ENCODE peak calls at places on chromosomes 12 and 14, in six cellular contexts. One of them, this sample, is unnamed.

GRCh38 chr12:131642771-131643170 is 68.1 kb upstream of the SFSWAP start:
- DNase-seq in bronchial epithelial cell: no peak
- DNase-seq in ovary: no peak
- DNase-seq in upper lobe of right lung: no peak
- DNase-seq in Panc1: no peak
- DNase-seq in trophoblast cell: no peak
- DNase-seq in this sample: no peak

GRCh38 chr14:37623552-37623951 is 28.1 kb downstream of the TTC6 start:
- DNase-seq in ovary: no peak
- DNase-seq in bronchial epithelial cell: peak
- DNase-seq in Panc1: no peak
- DNase-seq in upper lobe of right lung: no peak
- DNase-seq in trophoblast cell: no peak
- DNase-seq in this sample: no peak

GRCh38 chr14:59293934-59294661 is 105.6 kb downstream of the DAAM1 start:
- DNase-seq in trophoblast cell: no peak
- DNase-seq in upper lobe of right lung: no peak
- DNase-seq in ovary: no peak
- DNase-seq in bronchial epithelial cell: no peak
- DNase-seq in Panc1: no peak
- DNase-seq in this sample: no peak

GRCh38 chr14:32330356-32331226 is 1.5 kb downstream of the AKAP6 start:
- DNase-seq in bronchial epithelial cell: no peak
- DNase-seq in Panc1: no peak
- DNase-seq in ovary: no peak
- DNase-seq in trophoblast cell: no peak
- DNase-seq in upper lobe of right lung: no peak
- DNase-seq in this sample: peak

GRCh38 chr12:59113831-59114273 is 193.5 kb upstream of the LRIG3 start:
- DNase-seq in trophoblast cell: peak
- DNase-seq in ovary: peak
- DNase-seq in Panc1: peak
- DNase-seq in bronchial epithelial cell: peak
- DNase-seq in upper lobe of right lung: peak
- DNase-seq in this sample: peak

GRCh38 chr12:65882504-65882903 is 58.2 kb downstream of the HMGA2 start:
- DNase-seq in Panc1: no peak
- DNase-seq in bronchial epithelial cell: no peak
- DNase-seq in trophoblast cell: no peak
- DNase-seq in upper lobe of right lung: no peak
- DNase-seq in ovary: peak
- DNase-seq in this sample: no peak

GRCh38 chr14:38158468-38158867 is 49.2 kb upstream of the SSTR1 start:
- DNase-seq in ovary: no peak
- DNase-seq in upper lobe of right lung: no peak
- DNase-seq in trophoblast cell: no peak
- DNase-seq in bronchial epithelial cell: no peak
- DNase-seq in Panc1: no peak
- DNase-seq in this sample: no peak

GRCh38 chr14:80426686-80427085 is 215.4 kb upstream of the DIO2 start:
- DNase-seq in bronchial epithelial cell: peak
- DNase-seq in trophoblast cell: peak
- DNase-seq in Panc1: no peak
- DNase-seq in upper lobe of right lung: no peak
- DNase-seq in ovary: no peak
- DNase-seq in this sample: no peak

GRCh38 chr12:21276826-21277225 is 57.9 kb downstream of the SLCO1A2 start:
- DNase-seq in upper lobe of right lung: no peak
- DNase-seq in trophoblast cell: no peak
- DNase-seq in bronchial epithelial cell: no peak
- DNase-seq in Panc1: no peak
- DNase-seq in ovary: no peak
- DNase-seq in this sample: no peak

DNA sequence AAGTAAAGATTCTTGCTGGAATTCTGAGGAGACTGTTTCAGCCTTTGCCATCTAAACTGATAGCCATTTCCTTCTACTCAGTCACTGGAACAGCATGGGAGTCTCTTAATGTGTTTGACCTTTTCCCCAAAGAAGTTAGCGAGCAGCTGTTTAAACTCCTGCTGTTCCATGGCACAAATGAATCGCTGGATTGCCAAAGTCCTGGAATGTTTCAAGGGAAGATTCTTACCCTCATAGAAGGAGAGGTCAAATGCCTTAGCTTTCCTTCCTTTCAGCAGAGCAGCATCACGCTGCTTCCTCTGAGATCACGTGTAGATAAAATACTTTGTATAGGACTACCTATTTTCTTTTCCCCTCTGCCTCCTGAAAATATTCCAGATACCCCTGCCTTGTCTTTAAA is 10.5 kb upstream of the NR2C1 start:
- DNase-seq in trophoblast cell: peak
- DNase-seq in ovary: peak
- DNase-seq in Panc1: no peak
- DNase-seq in upper lobe of right lung: no peak
- DNase-seq in bronchial epithelial cell: no peak
- DNase-seq in this sample: peak
- H3K4me3 ChIP-seq in trophoblast cell: no peak
- H3K4me3 ChIP-seq in ovary: no peak
- H3K4me3 ChIP-seq in Panc1: no peak
- H3K4me3 ChIP-seq in upper lobe of right lung: no peak
- H3K4me3 ChIP-seq in bronchial epithelial cell: no peak
- H3K4me3 ChIP-seq in this sample: no peak

GRCh38 chr12:67811437-67812361 is 163.2 kb downstream of the DYRK2 start:
- DNase-seq in Panc1: no peak
- DNase-seq in bronchial epithelial cell: peak
- DNase-seq in trophoblast cell: no peak
- DNase-seq in ovary: no peak
- DNase-seq in upper lobe of right lung: no peak
- DNase-seq in this sample: no peak
- H3K4me3 ChIP-seq in Panc1: no peak
- H3K4me3 ChIP-seq in bronchial epithelial cell: no peak
- H3K4me3 ChIP-seq in trophoblast cell: no peak
- H3K4me3 ChIP-seq in ovary: no peak
- H3K4me3 ChIP-seq in upper lobe of right lung: no peak
- H3K4me3 ChIP-seq in this sample: no peak

GRCh38 chr12:45973526-45973925 is 16.8 kb downstream of the SCAF11 start:
- DNase-seq in trophoblast cell: no peak
- DNase-seq in ovary: no peak
- DNase-seq in upper lobe of right lung: no peak
- DNase-seq in bronchial epithelial cell: no peak
- DNase-seq in Panc1: no peak
- DNase-seq in this sample: no peak
- H3K4me3 ChIP-seq in trophoblast cell: no peak
- H3K4me3 ChIP-seq in ovary: no peak
- H3K4me3 ChIP-seq in upper lobe of right lung: no peak
- H3K4me3 ChIP-seq in bronchial epithelial cell: no peak
- H3K4me3 ChIP-seq in Panc1: no peak
- H3K4me3 ChIP-seq in this sample: no peak

DNA sequence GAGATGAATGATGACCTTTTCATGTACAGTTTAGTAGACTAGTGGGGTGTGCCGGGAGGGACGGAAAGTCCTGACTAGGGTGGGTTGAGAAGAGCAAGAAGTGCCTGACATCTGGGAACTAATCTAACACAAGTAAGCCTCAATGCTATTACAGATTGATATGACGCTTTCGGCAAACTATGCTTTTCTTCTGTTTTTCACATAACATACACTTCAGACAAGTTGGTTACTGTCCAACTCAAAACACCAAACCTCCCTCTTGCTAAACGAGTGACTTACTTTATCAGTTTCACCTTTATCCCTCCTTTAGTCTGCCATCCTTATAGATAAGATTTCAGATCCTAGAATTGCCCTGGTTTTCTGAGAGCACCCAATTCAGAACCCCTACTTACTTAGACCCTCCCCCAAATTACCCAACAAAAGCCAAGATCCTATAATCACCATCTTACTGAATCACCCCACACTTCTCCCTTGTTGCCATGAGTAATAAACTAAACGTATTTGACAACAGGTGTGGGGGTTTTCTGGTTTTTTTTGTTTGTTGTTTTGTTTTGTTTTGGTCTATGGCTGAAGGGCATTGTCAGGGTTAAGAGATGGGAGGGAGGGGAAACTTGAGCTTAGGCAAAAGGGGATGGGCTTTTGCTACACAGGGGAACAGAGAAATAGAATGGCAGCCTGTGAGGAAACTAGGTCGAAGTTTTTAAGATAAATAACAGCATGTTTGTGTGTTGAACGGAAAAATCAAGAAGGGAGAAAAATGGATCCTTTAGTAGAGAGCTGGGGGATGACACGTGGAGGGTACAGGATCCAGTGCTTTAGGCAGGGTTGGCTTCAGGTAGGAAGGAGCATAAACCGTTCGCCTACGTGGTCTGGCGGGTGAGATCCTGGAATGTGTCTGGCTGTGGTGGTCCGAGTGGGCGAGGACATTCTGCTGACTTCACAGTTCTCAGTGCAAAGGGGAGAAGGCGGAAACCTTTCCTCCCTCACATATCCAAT is 6.1 kb upstream of the PSMA3 start:
- DNase-seq in bronchial epithelial cell: peak
- DNase-seq in ovary: peak
- DNase-seq in Panc1: no peak
- DNase-seq in trophoblast cell: peak
- DNase-seq in upper lobe of right lung: no peak
- DNase-seq in this sample: peak
- H3K4me3 ChIP-seq in bronchial epithelial cell: peak
- H3K4me3 ChIP-seq in ovary: peak
- H3K4me3 ChIP-seq in Panc1: peak
- H3K4me3 ChIP-seq in trophoblast cell: peak
- H3K4me3 ChIP-seq in upper lobe of right lung: peak
- H3K4me3 ChIP-seq in this sample: peak

DNA sequence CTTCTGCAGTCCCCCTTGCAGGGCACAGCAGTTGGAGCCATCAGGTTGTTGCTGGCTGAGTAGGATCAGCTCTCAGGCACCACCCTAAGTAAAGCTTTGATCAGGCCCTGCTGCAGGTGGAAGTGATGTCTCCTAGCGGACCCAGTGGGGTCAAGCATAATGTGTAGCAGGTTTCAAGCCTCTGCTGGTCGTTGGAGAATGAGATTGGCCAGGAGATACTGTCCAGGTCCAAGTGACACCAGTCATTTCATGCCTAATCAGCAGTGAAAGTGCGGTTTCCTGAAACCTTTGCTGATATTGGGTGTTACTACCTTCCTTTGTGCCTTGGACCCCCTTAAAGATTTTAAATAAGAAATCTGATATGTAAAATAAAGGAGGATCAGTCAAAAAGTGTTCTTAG is 72.6 kb downstream of the SUSD6 start:
- DNase-seq in ovary: no peak
- DNase-seq in trophoblast cell: no peak
- DNase-seq in upper lobe of right lung: no peak
- DNase-seq in Panc1: no peak
- DNase-seq in bronchial epithelial cell: no peak
- DNase-seq in this sample: no peak
- H3K4me3 ChIP-seq in ovary: no peak
- H3K4me3 ChIP-seq in trophoblast cell: no peak
- H3K4me3 ChIP-seq in upper lobe of right lung: no peak
- H3K4me3 ChIP-seq in Panc1: no peak
- H3K4me3 ChIP-seq in bronchial epithelial cell: no peak
- H3K4me3 ChIP-seq in this sample: no peak

GRCh38 chr14:50039734-50040400 is 76.5 kb downstream of the VCPKMT start:
- DNase-seq in Panc1: no peak
- DNase-seq in upper lobe of right lung: peak
- DNase-seq in ovary: no peak
- DNase-seq in trophoblast cell: peak
- DNase-seq in bronchial epithelial cell: peak
- DNase-seq in this sample: no peak
- H3K4me3 ChIP-seq in Panc1: no peak
- H3K4me3 ChIP-seq in upper lobe of right lung: no peak
- H3K4me3 ChIP-seq in ovary: no peak
- H3K4me3 ChIP-seq in trophoblast cell: no peak
- H3K4me3 ChIP-seq in bronchial epithelial cell: no peak
- H3K4me3 ChIP-seq in this sample: no peak

DNA sequence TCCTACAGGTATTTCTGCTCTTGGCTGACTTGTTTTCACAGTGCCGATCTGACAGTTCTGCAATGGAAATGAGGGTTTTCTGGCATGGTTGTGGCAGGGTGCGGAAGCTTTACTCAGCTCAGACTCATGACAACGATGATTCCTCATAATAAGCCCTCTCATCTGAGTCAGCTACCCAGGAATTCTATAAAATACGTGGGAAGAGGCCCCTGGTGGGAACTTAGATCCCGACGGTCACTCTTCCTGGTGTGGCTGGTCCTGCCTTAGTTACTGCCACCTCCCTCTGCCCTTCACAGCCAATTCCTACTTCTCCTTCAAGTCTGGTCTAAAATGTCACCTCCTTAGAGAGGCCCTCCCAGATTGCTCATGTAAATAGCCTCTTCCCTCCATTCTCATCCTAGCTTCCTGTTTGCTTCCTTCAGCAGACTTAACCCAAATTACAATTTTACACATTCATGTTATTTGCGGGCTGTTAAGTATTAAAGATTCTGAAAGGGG is 104.2 kb upstream of the MAP1LC3B2 start:
- DNase-seq in bronchial epithelial cell: peak
- DNase-seq in ovary: no peak
- DNase-seq in Panc1: peak
- DNase-seq in upper lobe of right lung: no peak
- DNase-seq in trophoblast cell: peak
- DNase-seq in this sample: no peak
- H3K4me3 ChIP-seq in bronchial epithelial cell: no peak
- H3K4me3 ChIP-seq in ovary: no peak
- H3K4me3 ChIP-seq in Panc1: peak
- H3K4me3 ChIP-seq in upper lobe of right lung: no peak
- H3K4me3 ChIP-seq in trophoblast cell: no peak
- H3K4me3 ChIP-seq in this sample: no peak

GRCh38 chr12:111068281-111068680 is 147.9 kb upstream of the MYL2 start:
- DNase-seq in Panc1: no peak
- DNase-seq in ovary: no peak
- DNase-seq in trophoblast cell: no peak
- DNase-seq in upper lobe of right lung: no peak
- DNase-seq in bronchial epithelial cell: no peak
- DNase-seq in this sample: no peak
- H3K4me3 ChIP-seq in Panc1: no peak
- H3K4me3 ChIP-seq in ovary: no peak
- H3K4me3 ChIP-seq in trophoblast cell: no peak
- H3K4me3 ChIP-seq in upper lobe of right lung: no peak
- H3K4me3 ChIP-seq in bronchial epithelial cell: no peak
- H3K4me3 ChIP-seq in this sample: no peak